ENCODE peak calls at places on chromosomes 3 and 15, in six cellular contexts. A is IMR-90, F is H9, V is trophoblast cell, T is H1, X is mesenchymal stem cell. O is an unnamed sample.
A peak's percentile ranks its signal among the peaks of the same experiment; 100 is the strongest.

GRCh38 chr15:85755471-85755870 is 39.3 kb downstream of the KLHL25 start:
- DNase-seq in A (no peak), F (peak; percentile 21), V (no peak), T (no peak), X (no peak), O (no peak)

GRCh38 chr3:45507820-45508317 is 86.7 kb upstream of the LIMD1 start:
- DNase-seq in A (peak; percentile 87), F (peak; percentile 67), V (no peak), T (peak; percentile 61), X (peak; percentile 90), O (peak; percentile 32)

GRCh38 chr15:29870495-29871151 is 48.4 kb upstream of the TJP1 start:
- DNase-seq in A (no peak), F (no peak), V (peak; percentile 44), T (no peak), X (peak; percentile 58), O (no peak)

GRCh38 chr3:191383104-191383503 is 52.8 kb upstream of the UTS2B start:
- DNase-seq in A (peak; percentile 70), F (no peak), V (no peak), T (no peak), X (peak; percentile 47), O (no peak)

GRCh38 chr3:150989208-150989607 is 16.7 kb upstream of the CLRN1 start:
- DNase-seq in A (no peak), F (no peak), V (no peak), T (no peak), X (no peak), O (no peak)

GRCh38 chr15:90103669-90104329 is 1.5 kb upstream of the IDH2 start:
- DNase-seq in A (no peak), F (no peak), V (no peak), T (no peak), X (no peak), O (no peak)

GRCh38 chr3:154018100-154018696 is 103.0 kb upstream of the ARHGEF26 start:
- DNase-seq in A (peak; percentile 18), F (peak; percentile 77), V (peak; percentile 14), T (peak; percentile 73), X (peak; percentile 27), O (peak; percentile 37)

GRCh38 chr15:95129589-95129988 is 898.2 kb downstream of the MCTP2 start:
- DNase-seq in A (peak; percentile 67), F (no peak), V (no peak), T (no peak), X (peak; percentile 69), O (no peak)

GRCh38 chr15:40937762-40938529 is 8.8 kb downstream of the DLL4 start:
- DNase-seq in A (no peak), F (peak; percentile 45), V (no peak), T (no peak), X (no peak), O (no peak)

GRCh38 chr3:101310580-101311375 is 9.6 kb downstream of the IMPG2 start:
- DNase-seq in A (peak; percentile 75), F (no peak), V (no peak), T (no peak), X (peak; percentile 48), O (no peak)

GRCh38 chr3:194592798-194593752 is 40.1 kb downstream of the TMEM44 start:
- DNase-seq in A (peak; percentile 100), F (no peak), V (peak; percentile 80), T (no peak), X (peak; percentile 99), O (no peak)

DNA sequence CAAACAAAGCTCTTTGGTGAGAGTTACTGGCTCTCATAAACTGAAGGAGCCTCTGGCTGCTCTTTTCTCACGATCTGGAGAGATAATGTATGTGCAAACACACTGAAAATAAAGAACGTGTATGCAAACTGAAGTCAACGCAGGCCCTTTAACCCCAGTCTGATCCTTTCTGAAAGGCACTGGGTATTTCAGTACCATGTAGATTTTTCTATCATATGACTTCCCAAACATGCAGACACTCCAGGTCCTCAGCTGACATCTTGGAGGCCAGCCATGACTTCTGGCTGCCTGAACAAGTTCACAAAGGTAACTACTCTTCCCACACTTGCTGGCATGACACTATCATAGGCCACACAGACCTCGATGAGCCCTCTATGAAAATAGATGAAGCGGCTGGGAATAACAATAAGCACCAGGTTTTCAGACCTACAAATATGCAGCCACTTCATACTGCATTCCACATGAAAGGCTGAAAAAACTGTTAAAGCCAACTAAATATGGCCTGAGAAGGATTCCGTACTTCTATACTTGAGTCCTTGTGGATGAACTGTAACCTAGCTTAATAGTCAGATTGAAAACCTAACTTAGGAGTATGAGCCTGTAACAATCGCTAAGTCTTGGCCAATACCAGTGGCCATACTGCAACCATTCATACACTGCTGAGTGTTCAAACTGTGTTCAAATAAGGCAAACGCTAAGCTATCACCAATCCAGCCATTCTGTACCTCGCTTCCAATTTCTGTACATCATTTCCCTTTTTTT is 121.3 kb downstream of the THRB start:
- DNase-seq in A (no peak), F (no peak), V (no peak), T (no peak), X (no peak), O (no peak)
- H4K91ac ChIP-seq in A (no peak overlapping the region), F (no peak overlapping the region), V (peak overlapping the region; percentile 37), T (no peak overlapping the region), X (no peak overlapping the region), O (no peak overlapping the region)

GRCh38 chr3:5520237-5520636 is 332.7 kb downstream of the EDEM1 start:
- DNase-seq in A (no peak), F (no peak), V (no peak), T (no peak), X (no peak), O (no peak)
- H3K18ac ChIP-seq in A (no peak overlapping the region), F (no peak overlapping the region), V (no peak overlapping the region), T (no peak overlapping the region), X (no peak overlapping the region), O (no peak overlapping the region)

DNA sequence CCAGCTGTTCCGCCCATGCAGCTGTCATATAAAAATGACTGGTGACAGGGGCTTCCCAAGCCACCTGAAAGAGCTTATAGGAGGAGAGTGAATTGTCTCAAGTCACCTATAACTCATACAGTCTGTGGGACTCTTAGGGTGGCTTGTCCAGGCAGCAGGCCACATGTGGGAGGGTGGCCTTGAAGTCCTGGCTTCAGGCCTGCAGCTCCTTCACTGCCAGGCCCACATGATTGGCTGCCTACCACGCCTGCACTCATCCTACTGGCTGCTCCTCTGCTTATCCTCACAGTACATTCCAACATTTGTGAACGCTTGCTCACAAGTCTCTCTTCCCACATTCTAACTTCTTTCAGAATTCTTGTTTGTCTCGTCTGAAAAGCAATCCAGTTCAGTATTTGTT is 41.1 kb upstream of the TIPARP start:
- DNase-seq in A (peak; percentile 77), F (no peak), V (peak; percentile 90), T (no peak), X (no peak), O (no peak)
- H2AFZ ChIP-seq in A (no peak overlapping the region), F (no peak overlapping the region), V (no peak overlapping the region), T (no peak overlapping the region), X (no peak overlapping the region), O (no peak overlapping the region)

GRCh38 chr3:182165234-182165633 is 453.5 kb downstream of the SOX2 start:
- DNase-seq in A (no peak), F (no peak), V (peak; percentile 58), T (no peak), X (no peak), O (no peak)
- H4K91ac ChIP-seq in A (no peak overlapping the region), F (no peak overlapping the region), V (no peak overlapping the region), T (no peak overlapping the region), X (no peak overlapping the region), O (no peak overlapping the region)

GRCh38 chr15:43106486-43106829 is 620 bp upstream of the UBR1 start:
- DNase-seq in A (no peak), F (no peak), V (no peak), T (no peak), X (no peak), O (no peak)
- H3K18ac ChIP-seq in A (peak overlapping the region; percentile 27), F (peak overlapping the region; percentile 42), V (no peak overlapping the region), T (no peak overlapping the region), X (peak overlapping the region; percentile 14), O (no peak overlapping the region)

GRCh38 chr15:78959360-78959759 is 14.5 kb upstream of the CTSH start:
- DNase-seq in A (no peak), F (no peak), V (no peak), T (no peak), X (no peak), O (no peak)
- H2AFZ ChIP-seq in A (no peak overlapping the region), F (no peak overlapping the region), V (no peak overlapping the region), T (no peak overlapping the region), X (no peak overlapping the region), O (no peak overlapping the region)

GRCh38 chr3:139219463-139219862 is 124.4 kb upstream of the MRPS22 start:
- DNase-seq in A (no peak), F (no peak), V (no peak), T (no peak), X (no peak), O (no peak)

GRCh38 chr3:139217633-139218032 is 126.2 kb upstream of the MRPS22 start:
- DNase-seq in A (no peak), F (no peak), V (no peak), T (peak; percentile 23), X (no peak), O (no peak)

GRCh38 chr3:139218046-139218445 is 125.8 kb upstream of the MRPS22 start:
- DNase-seq in A (no peak), F (no peak), V (no peak), T (no peak), X (no peak), O (no peak)

GRCh38 chr3:139216958-139217357 is 126.9 kb upstream of the MRPS22 start:
- DNase-seq in A (no peak), F (no peak), V (no peak), T (no peak), X (no peak), O (no peak)

GRCh38 chr3:139213936-139214335 is 129.9 kb upstream of the MRPS22 start:
- DNase-seq in A (no peak), F (no peak), V (no peak), T (peak; percentile 13), X (no peak), O (no peak)
- H4K91ac ChIP-seq in A (no peak overlapping the region), F (no peak overlapping the region), V (no peak overlapping the region), T (no peak overlapping the region), X (no peak overlapping the region), O (no peak overlapping the region)